ENCODE peak calls at places on chromosomes 12 and 14, in eight cellular contexts. F, T, E, W, M, Y, X and O are unnamed samples.

GRCh38 chr14:67940894-67941455 is 121.4 kb downstream of the RAD51B start:
- DNase-seq in X (no peak), T (no peak), M (peak; percentile 50), F (peak; percentile 44), W (peak; percentile 82), Y (peak; percentile 14), E (no peak), O (no peak)

GRCh38 chr12:107436376-107436775 is 249.2 kb upstream of the PWP1 start:
- DNase-seq in E (no peak), X (no peak), M (no peak), F (peak; percentile 31), W (peak; percentile 16), Y (no peak), T (no peak), O (no peak)

GRCh38 chr14:73307261-73307660 is 70.0 kb downstream of the PAPLN start:
- DNase-seq in X (no peak), E (no peak), W (no peak), Y (no peak), F (no peak), M (no peak), T (no peak), O (no peak)

GRCh38 chr12:101891462-101891971 is 14.1 kb downstream of the DRAM1 start:
- DNase-seq in M (peak; percentile 21), X (peak; percentile 86), W (peak; percentile 75), E (no peak), T (no peak), F (no peak), Y (no peak), O (no peak)

GRCh38 chr12:62912644-62913043 is 22.3 kb downstream of the PPM1H start:
- DNase-seq in W (no peak), Y (no peak), M (no peak), X (no peak), F (no peak), T (no peak), E (no peak), O (no peak)

GRCh38 chr12:24304285-24304684 is 354.8 kb upstream of the SOX5 start:
- DNase-seq in W (no peak), X (no peak), Y (no peak), F (no peak), M (no peak), T (no peak), E (no peak), O (no peak)

GRCh38 chr12:3748620-3749019 is 4.3 kb downstream of the CRACR2A start:
- DNase-seq in X (no peak), F (no peak), Y (no peak), W (no peak), M (no peak), E (no peak), T (no peak), O (no peak)

GRCh38 chr14:92397140-92397815 is 74.3 kb downstream of the SLC24A4 start:
- DNase-seq in Y (no peak), X (no peak), E (no peak), F (no peak), W (peak; percentile 87), M (no peak), T (no peak), O (no peak)

GRCh38 chr12:57609781-57610552 is 1.3 kb upstream of the ARHGEF25 start:
- DNase-seq in X (no peak), T (no peak), Y (no peak), F (peak; percentile 22), W (no peak), E (no peak), M (peak; percentile 31), O (no peak)

GRCh38 chr14:71852201-71852600 is 80.0 kb upstream of the RGS6 start:
- DNase-seq in M (no peak), Y (peak; percentile 3), F (peak; percentile 46), W (peak; percentile 3), E (no peak), T (no peak), X (peak; percentile 30), O (peak; percentile 31)

GRCh38 chr12:78185109-78185508 is 354.4 kb downstream of the NAV3 start:
- DNase-seq in X (no peak), Y (no peak), M (no peak), W (peak; percentile 47), E (no peak), T (no peak), F (no peak), O (no peak)

GRCh38 chr14:41404121-41404520 is 202.6 kb upstream of the LRFN5 start:
- DNase-seq in Y (no peak), M (no peak), F (no peak), X (no peak), T (no peak), E (no peak), W (no peak), O (no peak)

GRCh38 chr12:3527181-3527580 is 36.2 kb downstream of the PRMT8 start:
- DNase-seq in F (no peak), T (no peak), X (peak; percentile 52), Y (no peak), W (peak; percentile 77), E (no peak), M (no peak), O (no peak)

GRCh38 chr12:94457331-94457730 is 2.3 kb downstream of the CEP83 start:
- DNase-seq in T (no peak), F (no peak), E (no peak), Y (no peak), W (no peak), X (no peak), M (no peak), O (no peak)

GRCh38 chr14:99534863-99535262 is 53.7 kb downstream of the CCNK start:
- DNase-seq in T (no peak), X (no peak), W (no peak), F (peak; percentile 71), M (no peak), Y (peak; percentile 51), E (no peak), O (no peak)

GRCh38 chr12:108729612-108730336 is 1.5 kb downstream of the CORO1C start:
- DNase-seq in E (no peak), M (no peak), X (peak; percentile 35), Y (peak; percentile 27), W (peak; percentile 18), T (no peak), F (no peak), O (peak; percentile 11)

GRCh38 chr14:93952829-93953228 is 23.5 kb downstream of the ASB2 start:
- DNase-seq in E (no peak), Y (no peak), T (no peak), M (no peak), X (no peak), W (no peak), F (no peak), O (no peak)

GRCh38 chr14:93953263-93953662 is 23.1 kb downstream of the ASB2 start:
- DNase-seq in Y (no peak), W (no peak), F (peak; percentile 52), X (no peak), E (no peak), M (no peak), T (no peak), O (no peak)

GRCh38 chr14:93954900-93955891 is 21.2 kb downstream of the ASB2 start:
- DNase-seq in F (no peak), E (peak; percentile 53), Y (no peak), M (no peak), T (no peak), W (no peak), X (peak; percentile 92), O (no peak)

GRCh38 chr14:93954516-93954830 is 21.9 kb downstream of the ASB2 start:
- DNase-seq in E (no peak), W (no peak), T (no peak), M (no peak), X (no peak), Y (no peak), F (no peak), O (no peak)

DNA sequence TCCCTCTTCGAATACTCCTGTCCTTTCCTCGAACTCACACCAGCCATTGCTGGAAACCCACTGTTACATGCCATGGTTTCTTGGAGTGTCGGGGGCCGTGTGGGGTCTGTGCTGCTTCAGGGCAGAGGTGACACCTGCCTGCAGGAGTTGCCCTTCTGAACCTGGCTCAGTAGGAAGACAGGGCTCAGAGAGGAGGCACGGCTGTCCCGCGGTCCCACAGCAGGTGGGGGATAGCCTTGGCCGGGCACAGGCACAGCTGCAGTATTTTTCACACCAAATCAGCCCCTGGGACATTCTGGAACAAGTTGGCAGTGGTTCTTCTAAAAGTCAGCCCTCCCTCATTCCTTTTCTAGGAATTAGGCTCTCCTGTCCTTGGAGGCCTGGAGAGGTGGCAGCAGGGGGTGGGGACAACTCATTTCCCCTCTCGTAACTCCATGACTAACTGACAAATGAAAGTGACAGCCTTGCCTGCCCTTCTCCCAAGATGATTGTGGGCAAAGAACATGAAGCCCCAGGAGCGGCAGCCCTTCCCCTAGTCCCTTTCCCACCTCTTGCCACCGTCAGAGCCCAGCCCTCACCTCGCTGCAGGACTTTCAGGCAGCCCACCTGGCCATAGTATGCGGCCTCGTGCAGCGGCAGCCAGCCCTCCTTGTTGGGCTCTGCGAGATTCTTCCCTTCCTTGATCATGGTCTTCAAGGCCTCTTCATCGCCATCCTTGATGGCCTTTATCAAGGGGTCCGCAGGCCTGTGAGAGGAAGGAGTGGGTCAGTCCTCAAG is 22.4 kb downstream of the ASB2 start:
- DNase-seq in W (no peak), F (no peak), Y (no peak), X (peak; percentile 47), M (no peak), T (no peak), E (no peak), O (no peak)
- H3K4me3 ChIP-seq in W (no peak overlapping the region), F (no peak overlapping the region), Y (peak overlapping the region; percentile 2), X (peak overlapping the region; percentile 8), M (no peak overlapping the region), T (no peak overlapping the region), E (no peak overlapping the region), O (no peak overlapping the region)

DNA sequence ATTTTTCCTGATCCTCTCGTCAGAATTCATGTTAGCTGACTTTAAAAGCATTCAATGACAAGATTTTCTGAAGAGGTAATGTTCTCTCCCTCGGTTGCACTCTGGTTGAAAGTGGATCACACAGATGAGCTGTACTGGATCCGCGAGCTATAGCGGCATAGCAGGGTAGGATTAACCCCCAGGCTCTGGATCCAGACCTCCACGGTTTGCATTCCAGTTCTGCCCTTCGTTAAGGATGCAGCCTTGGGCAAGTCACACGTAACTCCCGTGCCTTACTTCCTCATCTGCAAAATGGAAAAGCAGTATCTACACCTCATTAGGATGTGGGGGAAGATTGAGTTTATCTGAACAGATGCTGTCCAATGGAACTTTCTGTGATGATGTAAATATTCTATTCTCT is 13.8 kb downstream of the CCDC92 start:
- DNase-seq in W (no peak), E (no peak), X (no peak), Y (no peak), M (no peak), T (peak; percentile 13), F (peak; percentile 40), O (no peak)
- H3K4me3 ChIP-seq in W (no peak overlapping the region), E (no peak overlapping the region), X (no peak overlapping the region), Y (no peak overlapping the region), M (no peak overlapping the region), T (no peak overlapping the region), F (no peak overlapping the region), O (no peak overlapping the region)

DNA sequence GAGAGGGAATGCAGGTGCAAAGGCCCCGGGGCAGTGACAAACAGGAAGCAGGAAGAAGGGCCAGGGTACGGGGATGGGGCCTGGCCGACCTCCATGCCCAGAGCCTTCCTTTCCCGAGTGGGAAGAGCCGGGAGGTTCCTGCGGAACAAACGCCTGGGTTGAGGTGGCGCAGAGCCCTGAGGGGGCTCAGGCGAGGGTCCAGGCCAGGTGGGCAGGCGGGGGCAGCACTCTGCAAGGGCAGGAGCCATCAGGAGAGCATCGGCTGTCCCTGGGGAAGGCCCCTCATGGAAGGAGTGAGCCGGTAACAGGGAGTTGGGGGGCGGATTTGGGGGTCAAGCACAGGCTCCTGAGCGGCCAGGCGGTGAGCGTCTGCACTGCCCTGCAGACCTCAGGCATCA is 18.1 kb upstream of the FBRSL1 start:
- DNase-seq in E (no peak), T (no peak), Y (no peak), M (no peak), X (no peak), W (no peak), F (no peak), O (no peak)
- H3K4me3 ChIP-seq in E (no peak overlapping the region), T (no peak overlapping the region), Y (no peak overlapping the region), M (no peak overlapping the region), X (no peak overlapping the region), W (no peak overlapping the region), F (no peak overlapping the region), O (no peak overlapping the region)

GRCh38 chr12:130953783-130954543 is at the start of gene ADGRD1:
- DNase-seq in M (peak; percentile 76), T (peak; percentile 88), X (peak; percentile 90), W (peak; percentile 35), E (no peak), Y (no peak), F (no peak), O (no peak)
- H3K4me3 ChIP-seq in M (peak within 1 kb of the TSS; percentile 20), T (peak within 1 kb of the TSS; percentile 69), X (no peak within 1 kb of the TSS), W (peak within 1 kb of the TSS; percentile 84), E (no peak within 1 kb of the TSS), Y (peak within 1 kb of the TSS; percentile 12), F (no peak within 1 kb of the TSS), O (no peak within 1 kb of the TSS)